ENCODE peak calls at places on chromosome 15, in eight cellular contexts. E is fibroblast of pulmonary artery; Z is amygdala; D is heart left ventricle; I is cardiac fibroblast; Q is stimulated activated CD4-positive, alpha-beta T cell treated with anti-CD3 and anti-CD28 coated beads, Interleukin-12 subunit alpha, Interleukin-12 subunit beta, amount 100 ng/mL, for 4 hours; F is GM10248; N is neuronal stem cell. S is an unnamed sample.

GRCh38 chr15:63462053-63462452 is 42.3 kb upstream of the USP3 start:
- DNase-seq in E (peak), Z (no peak), D (no peak), I (peak), Q (no peak), F (no peak), N (no peak), S (no peak)

GRCh38 chr15:31843426-31844055 is 186.8 kb upstream of the CHRNA7 start:
- DNase-seq in E (no peak), Z (peak), D (no peak), I (no peak), Q (no peak), F (no peak), N (no peak), S (no peak)

GRCh38 chr15:75672646-75673425 is 25.1 kb downstream of the SNX33 start:
- DNase-seq in E (peak), Z (no peak), D (no peak), I (peak), Q (no peak), F (no peak), N (no peak), S (no peak)

GRCh38 chr15:92682772-92683510 is 27.4 kb upstream of the FAM174B start:
- DNase-seq in E (peak), Z (no peak), D (no peak), I (peak), Q (no peak), F (no peak), N (no peak), S (no peak)

GRCh38 chr15:74598126-74598842 is 17.4 kb upstream of the CLK3 start:
- DNase-seq in E (peak), Z (peak), D (peak), I (peak), Q (peak), F (peak), N (peak), S (peak)

GRCh38 chr15:61879219-61879618 is 181.0 kb downstream of the VPS13C start:
- DNase-seq in E (no peak), Z (no peak), D (no peak), I (no peak), Q (no peak), F (no peak), N (no peak), S (no peak)

GRCh38 chr15:29682781-29683180 is 139.5 kb downstream of the TJP1 start:
- DNase-seq in E (peak), Z (no peak), D (no peak), I (no peak), Q (no peak), F (no peak), N (no peak), S (no peak)

GRCh38 chr15:35430301-35430700 is 115.7 kb downstream of the DPH6 start:
- DNase-seq in E (no peak), Z (no peak), D (no peak), I (no peak), Q (no peak), F (no peak), N (no peak), S (no peak)

GRCh38 chr15:98177950-98178848 is 217.7 kb downstream of the ARRDC4 start:
- DNase-seq in E (peak), Z (peak), D (peak), I (peak), Q (no peak), F (peak), N (peak), S (peak)

GRCh38 chr15:74995779-74996765 is 709 bp downstream of the SCAMP5 start:
- DNase-seq in E (no peak), Z (peak), D (peak), I (no peak), Q (no peak), F (no peak), N (peak), S (no peak)

GRCh38 chr15:85473455-85473854 is 93.1 kb downstream of the AKAP13 start:
- DNase-seq in E (peak), Z (no peak), D (no peak), I (peak), Q (no peak), F (peak), N (no peak), S (no peak)

GRCh38 chr15:70049701-70050445 is 47.8 kb downstream of the TLE3 start:
- DNase-seq in E (no peak), Z (no peak), D (no peak), I (no peak), Q (no peak), F (no peak), N (no peak), S (no peak)

GRCh38 chr15:93072011-93072410 is 17.0 kb downstream of the RGMA start:
- DNase-seq in E (peak), Z (no peak), D (no peak), I (peak), Q (no peak), F (no peak), N (no peak), S (no peak)

GRCh38 chr15:58369261-58369699 is 62.5 kb upstream of the LIPC start:
- DNase-seq in E (peak), Z (no peak), D (no peak), I (peak), Q (no peak), F (no peak), N (no peak), S (no peak)

GRCh38 chr15:77514635-77515421 is 94.1 kb downstream of the HMG20A start:
- DNase-seq in E (no peak), Z (no peak), D (no peak), I (no peak), Q (no peak), F (no peak), N (no peak), S (no peak)

GRCh38 chr15:34789326-34789725 is 6.0 kb downstream of the ACTC1 start:
- DNase-seq in E (no peak), Z (no peak), D (no peak), I (no peak), Q (no peak), F (no peak), N (no peak), S (no peak)

GRCh38 chr15:92869977-92870644 is 30.0 kb upstream of the CHD2 start:
- DNase-seq in E (no peak), Z (no peak), D (no peak), I (no peak), Q (no peak), F (no peak), N (no peak), S (no peak)

GRCh38 chr15:92323480-92323879 is 70.2 kb upstream of the ST8SIA2 start:
- DNase-seq in E (no peak), Z (no peak), D (no peak), I (no peak), Q (no peak), F (no peak), N (no peak), S (no peak)

GRCh38 chr15:69719527-69719926 is 266.9 kb downstream of the RPLP1 start:
- DNase-seq in E (peak), Z (no peak), D (no peak), I (peak), Q (peak), F (peak), N (no peak), S (no peak)

GRCh38 chr15:90960316-90961091 is 5.8 kb downstream of the RCCD1 start:
- DNase-seq in E (no peak), Z (peak), D (no peak), I (no peak), Q (no peak), F (no peak), N (no peak), S (no peak)

GRCh38 chr15:45495588-45495987 is 27.0 kb downstream of the SLC30A4 start:
- DNase-seq in E (peak), Z (no peak), D (no peak), I (peak), Q (no peak), F (no peak), N (no peak), S (no peak)

GRCh38 chr15:69081310-69082004 is 67.0 kb downstream of the NOX5 start:
- DNase-seq in E (peak), Z (no peak), D (peak), I (peak), Q (no peak), F (no peak), N (no peak), S (no peak)

GRCh38 chr15:66826504-66826903 is 124.5 kb downstream of the SMAD6 start:
- DNase-seq in E (no peak), Z (no peak), D (no peak), I (no peak), Q (no peak), F (no peak), N (no peak), S (no peak)

GRCh38 chr15:25525741-25526140 is 86.9 kb upstream of the UBE3A start:
- DNase-seq in E (no peak), Z (no peak), D (no peak), I (no peak), Q (no peak), F (no peak), N (no peak), S (no peak)

GRCh38 chr15:81888748-81889479 is 156.9 kb downstream of the MEX3B start:
- DNase-seq in E (peak), Z (no peak), D (no peak), I (peak), Q (no peak), F (no peak), N (no peak), S (no peak)

GRCh38 chr15:96234109-96234892 is 96.2 kb upstream of the NR2F2 start:
- DNase-seq in E (peak), Z (no peak), D (no peak), I (peak), Q (no peak), F (no peak), N (no peak), S (no peak)

GRCh38 chr15:55387027-55387426 is 21.1 kb downstream of the CCPG1 start:
- DNase-seq in E (no peak), Z (no peak), D (no peak), I (no peak), Q (no peak), F (no peak), N (no peak), S (no peak)

GRCh38 chr15:94912760-94913159 is 681.4 kb downstream of the MCTP2 start:
- DNase-seq in E (no peak), Z (no peak), D (no peak), I (no peak), Q (no peak), F (no peak), N (no peak), S (no peak)

GRCh38 chr15:73697033-73697467 is 12.9 kb downstream of the CD276 start:
- DNase-seq in E (peak), Z (peak), D (peak), I (peak), Q (peak), F (peak), N (no peak), S (peak)

GRCh38 chr15:79967331-79968182 is 3.4 kb downstream of the BCL2A1 start:
- DNase-seq in E (no peak), Z (no peak), D (no peak), I (no peak), Q (no peak), F (no peak), N (no peak), S (no peak)

GRCh38 chr15:48759921-48760320 is 50.9 kb downstream of the CEP152 start:
- DNase-seq in E (no peak), Z (no peak), D (no peak), I (no peak), Q (no peak), F (no peak), N (no peak), S (peak)

GRCh38 chr15:88998980-88999713 is 86.0 kb upstream of the MFGE8 start:
- DNase-seq in E (no peak), Z (no peak), D (no peak), I (no peak), Q (no peak), F (no peak), N (no peak), S (no peak)

GRCh38 chr15:67784057-67784781 is 41.1 kb upstream of the SKOR1 start:
- DNase-seq in E (no peak), Z (no peak), D (no peak), I (no peak), Q (no peak), F (peak), N (no peak), S (no peak)

GRCh38 chr15:76575177-76576078 is 238.9 kb downstream of the ISL2 start:
- DNase-seq in E (no peak), Z (no peak), D (no peak), I (no peak), Q (no peak), F (peak), N (no peak), S (no peak)

GRCh38 chr15:74402873-74403589 is 30.7 kb downstream of the SEMA7A start:
- DNase-seq in E (no peak), Z (no peak), D (no peak), I (no peak), Q (peak), F (peak), N (no peak), S (peak)

GRCh38 chr15:67736810-67737209 is 88.5 kb upstream of the SKOR1 start:
- DNase-seq in E (no peak), Z (no peak), D (no peak), I (no peak), Q (no peak), F (no peak), N (no peak), S (no peak)

GRCh38 chr15:66881173-66881905 is 179.3 kb downstream of the SMAD6 start:
- DNase-seq in E (no peak), Z (no peak), D (no peak), I (no peak), Q (no peak), F (peak), N (no peak), S (peak)

S was measured in lung.